ENCODE peak calls at places on chromosomes 3 and 15, in six cellular contexts. One of them, this sample, is unnamed.

GRCh38 chr3:54127499-54128056 is 5.2 kb downstream of the CACNA2D3 start:
- DNase-seq in hepatocyte: no peak
- DNase-seq in foreskin keratinocyte: no peak
- DNase-seq in fibroblast of lung: no peak
- DNase-seq in lung: peak; percentile 14
- DNase-seq in body of pancreas: no peak
- DNase-seq in this sample: no peak

GRCh38 chr3:150469031-150469930 is 61.2 kb downstream of the TSC22D2 start:
- DNase-seq in hepatocyte: peak; percentile 88
- DNase-seq in foreskin keratinocyte: peak; percentile 98
- DNase-seq in fibroblast of lung: peak; percentile 77
- DNase-seq in lung: no peak
- DNase-seq in body of pancreas: peak; percentile 49
- DNase-seq in this sample: no peak

GRCh38 chr3:112437146-112438022 is 61.9 kb downstream of the BTLA start:
- DNase-seq in hepatocyte: no peak
- DNase-seq in foreskin keratinocyte: no peak
- DNase-seq in fibroblast of lung: peak; percentile 57
- DNase-seq in lung: no peak
- DNase-seq in body of pancreas: no peak
- DNase-seq in this sample: no peak

GRCh38 chr15:57323806-57324589 is 52.3 kb upstream of the CGNL1 start:
- DNase-seq in hepatocyte: peak; percentile 83
- DNase-seq in foreskin keratinocyte: peak; percentile 76
- DNase-seq in fibroblast of lung: no peak
- DNase-seq in lung: peak; percentile 61
- DNase-seq in body of pancreas: no peak
- DNase-seq in this sample: no peak

GRCh38 chr3:12963869-12964712 is 109.1 kb downstream of the IQSEC1 start:
- DNase-seq in hepatocyte: no peak
- DNase-seq in foreskin keratinocyte: no peak
- DNase-seq in fibroblast of lung: peak; percentile 60
- DNase-seq in lung: no peak
- DNase-seq in body of pancreas: no peak
- DNase-seq in this sample: no peak

GRCh38 chr3:171168086-171168485 is 141.6 kb upstream of the SLC2A2 start:
- DNase-seq in hepatocyte: peak; percentile 59
- DNase-seq in foreskin keratinocyte: no peak
- DNase-seq in fibroblast of lung: no peak
- DNase-seq in lung: no peak
- DNase-seq in body of pancreas: peak; percentile 25
- DNase-seq in this sample: no peak

GRCh38 chr3:154656496-154656895 is 226.5 kb upstream of the GPR149 start:
- DNase-seq in hepatocyte: no peak
- DNase-seq in foreskin keratinocyte: no peak
- DNase-seq in fibroblast of lung: no peak
- DNase-seq in lung: no peak
- DNase-seq in body of pancreas: no peak
- DNase-seq in this sample: no peak

GRCh38 chr3:150348500-150348899 is 59.6 kb upstream of the TSC22D2 start:
- DNase-seq in hepatocyte: peak; percentile 62
- DNase-seq in foreskin keratinocyte: peak; percentile 97
- DNase-seq in fibroblast of lung: peak; percentile 86
- DNase-seq in lung: no peak
- DNase-seq in body of pancreas: no peak
- DNase-seq in this sample: no peak

GRCh38 chr15:41930221-41930866 is 36.5 kb upstream of the SPTBN5 start:
- DNase-seq in hepatocyte: peak; percentile 47
- DNase-seq in foreskin keratinocyte: peak; percentile 69
- DNase-seq in fibroblast of lung: peak; percentile 97
- DNase-seq in lung: peak; percentile 52
- DNase-seq in body of pancreas: no peak
- DNase-seq in this sample: no peak

GRCh38 chr3:163936557-163936956 is 1141.7 kb downstream of the SI start:
- DNase-seq in hepatocyte: no peak
- DNase-seq in foreskin keratinocyte: no peak
- DNase-seq in fibroblast of lung: no peak
- DNase-seq in lung: no peak
- DNase-seq in body of pancreas: no peak
- DNase-seq in this sample: no peak

GRCh38 chr3:8864570-8865350 is 95.3 kb upstream of the OXTR start:
- DNase-seq in hepatocyte: no peak
- DNase-seq in foreskin keratinocyte: no peak
- DNase-seq in fibroblast of lung: no peak
- DNase-seq in lung: no peak
- DNase-seq in body of pancreas: no peak
- DNase-seq in this sample: no peak

GRCh38 chr3:57161915-57162314 is 3.2 kb downstream of the IL17RD start:
- DNase-seq in hepatocyte: no peak
- DNase-seq in foreskin keratinocyte: no peak
- DNase-seq in fibroblast of lung: no peak
- DNase-seq in lung: no peak
- DNase-seq in body of pancreas: no peak
- DNase-seq in this sample: no peak

GRCh38 chr15:75231836-75232235 is 26.3 kb upstream of the GOLGA6C start:
- DNase-seq in hepatocyte: no peak
- DNase-seq in foreskin keratinocyte: no peak
- DNase-seq in fibroblast of lung: no peak
- DNase-seq in lung: no peak
- DNase-seq in body of pancreas: no peak
- DNase-seq in this sample: no peak

GRCh38 chr3:48897401-48898376 is 993 bp downstream of the SLC25A20 start:
- DNase-seq in hepatocyte: peak; percentile 36
- DNase-seq in foreskin keratinocyte: no peak
- DNase-seq in fibroblast of lung: peak; percentile 7
- DNase-seq in lung: no peak
- DNase-seq in body of pancreas: peak; percentile 21
- DNase-seq in this sample: no peak

GRCh38 chr15:36458406-36458805 is 121.0 kb upstream of the CDIN1 start:
- DNase-seq in hepatocyte: peak; percentile 8
- DNase-seq in foreskin keratinocyte: no peak
- DNase-seq in fibroblast of lung: peak; percentile 37
- DNase-seq in lung: no peak
- DNase-seq in body of pancreas: no peak
- DNase-seq in this sample: no peak

GRCh38 chr3:37183375-37183831 is 9.0 kb upstream of the LRRFIP2 start:
- DNase-seq in hepatocyte: no peak
- DNase-seq in foreskin keratinocyte: peak; percentile 99
- DNase-seq in fibroblast of lung: peak; percentile 95
- DNase-seq in lung: no peak
- DNase-seq in body of pancreas: no peak
- DNase-seq in this sample: no peak

GRCh38 chr3:140386357-140387100 is 291.3 kb upstream of the TRIM42 start:
- DNase-seq in hepatocyte: no peak
- DNase-seq in foreskin keratinocyte: no peak
- DNase-seq in fibroblast of lung: no peak
- DNase-seq in lung: no peak
- DNase-seq in body of pancreas: peak; percentile 41
- DNase-seq in this sample: peak; percentile 49

GRCh38 chr15:56978898-56979662 is 60.6 kb downstream of the TCF12 start:
- DNase-seq in hepatocyte: no peak
- DNase-seq in foreskin keratinocyte: peak; percentile 79
- DNase-seq in fibroblast of lung: peak; percentile 32
- DNase-seq in lung: no peak
- DNase-seq in body of pancreas: no peak
- DNase-seq in this sample: no peak

GRCh38 chr3:167876603-167877325 is 141.2 kb downstream of the SERPINI1 start:
- DNase-seq in hepatocyte: peak; percentile 15
- DNase-seq in foreskin keratinocyte: peak; percentile 46
- DNase-seq in fibroblast of lung: peak; percentile 84
- DNase-seq in lung: no peak
- DNase-seq in body of pancreas: no peak
- DNase-seq in this sample: no peak

GRCh38 chr15:45521596-45522167 is 873 bp downstream of the SLC30A4 start:
- DNase-seq in hepatocyte: peak; percentile 65
- DNase-seq in foreskin keratinocyte: no peak
- DNase-seq in fibroblast of lung: peak; percentile 14
- DNase-seq in lung: no peak
- DNase-seq in body of pancreas: no peak
- DNase-seq in this sample: no peak

GRCh38 chr15:70099966-70100494 is 2.3 kb upstream of the TLE3 start:
- DNase-seq in hepatocyte: peak; percentile 68
- DNase-seq in foreskin keratinocyte: no peak
- DNase-seq in fibroblast of lung: no peak
- DNase-seq in lung: no peak
- DNase-seq in body of pancreas: no peak
- DNase-seq in this sample: peak; percentile 32

GRCh38 chr3:119221779-119222320 is 18.8 kb downstream of the B4GALT4 start:
- DNase-seq in hepatocyte: no peak
- DNase-seq in foreskin keratinocyte: no peak
- DNase-seq in fibroblast of lung: no peak
- DNase-seq in lung: no peak
- DNase-seq in body of pancreas: no peak
- DNase-seq in this sample: no peak

GRCh38 chr15:82540055-82540983 is at the start of gene RPS17:
- DNase-seq in hepatocyte: peak; percentile 97
- DNase-seq in foreskin keratinocyte: peak; percentile 83
- DNase-seq in fibroblast of lung: peak; percentile 96
- DNase-seq in lung: peak; percentile 96
- DNase-seq in body of pancreas: peak; percentile 97
- DNase-seq in this sample: peak; percentile 97

GRCh38 chr3:69082805-69083204 is 1.9 kb upstream of the ARL6IP5 start:
- DNase-seq in hepatocyte: peak; percentile 68
- DNase-seq in foreskin keratinocyte: no peak
- DNase-seq in fibroblast of lung: peak; percentile 81
- DNase-seq in lung: peak; percentile 61
- DNase-seq in body of pancreas: no peak
- DNase-seq in this sample: peak; percentile 58

GRCh38 chr3:32837789-32838188 is 20.0 kb downstream of the TRIM71 start:
- DNase-seq in hepatocyte: no peak
- DNase-seq in foreskin keratinocyte: no peak
- DNase-seq in fibroblast of lung: no peak
- DNase-seq in lung: no peak
- DNase-seq in body of pancreas: no peak
- DNase-seq in this sample: no peak
- H3K4me1 ChIP-seq in hepatocyte: peaks cover 53% of the 10 kb centered on the region
- H3K4me1 ChIP-seq in foreskin keratinocyte: no peaks in the 10 kb centered on the region
- H3K4me1 ChIP-seq in fibroblast of lung: no peaks in the 10 kb centered on the region
- H3K4me1 ChIP-seq in lung: no peaks in the 10 kb centered on the region
- H3K4me1 ChIP-seq in body of pancreas: peaks cover 9% of the 10 kb centered on the region
- H3K4me1 ChIP-seq in this sample: no peaks in the 10 kb centered on the region

GRCh38 chr15:40926659-40927496 is 2.3 kb upstream of the DLL4 start:
- DNase-seq in hepatocyte: no peak
- DNase-seq in foreskin keratinocyte: no peak
- DNase-seq in fibroblast of lung: no peak
- DNase-seq in lung: no peak
- DNase-seq in body of pancreas: no peak
- DNase-seq in this sample: no peak

GRCh38 chr15:40928351-40928974 is 677 bp upstream of the DLL4 start:
- DNase-seq in hepatocyte: peak; percentile 60
- DNase-seq in foreskin keratinocyte: no peak
- DNase-seq in fibroblast of lung: no peak
- DNase-seq in lung: no peak
- DNase-seq in body of pancreas: no peak
- DNase-seq in this sample: no peak

GRCh38 chr15:40925863-40926658 is 3.1 kb upstream of the DLL4 start:
- DNase-seq in hepatocyte: peak; percentile 55
- DNase-seq in foreskin keratinocyte: no peak
- DNase-seq in fibroblast of lung: peak; percentile 31
- DNase-seq in lung: no peak
- DNase-seq in body of pancreas: no peak
- DNase-seq in this sample: no peak

GRCh38 chr15:40928975-40929729 is at the start of gene DLL4:
- DNase-seq in hepatocyte: peak; percentile 86
- DNase-seq in foreskin keratinocyte: no peak
- DNase-seq in fibroblast of lung: peak; percentile 52
- DNase-seq in lung: peak; percentile 78
- DNase-seq in body of pancreas: peak; percentile 38
- DNase-seq in this sample: peak; percentile 52

DNA sequence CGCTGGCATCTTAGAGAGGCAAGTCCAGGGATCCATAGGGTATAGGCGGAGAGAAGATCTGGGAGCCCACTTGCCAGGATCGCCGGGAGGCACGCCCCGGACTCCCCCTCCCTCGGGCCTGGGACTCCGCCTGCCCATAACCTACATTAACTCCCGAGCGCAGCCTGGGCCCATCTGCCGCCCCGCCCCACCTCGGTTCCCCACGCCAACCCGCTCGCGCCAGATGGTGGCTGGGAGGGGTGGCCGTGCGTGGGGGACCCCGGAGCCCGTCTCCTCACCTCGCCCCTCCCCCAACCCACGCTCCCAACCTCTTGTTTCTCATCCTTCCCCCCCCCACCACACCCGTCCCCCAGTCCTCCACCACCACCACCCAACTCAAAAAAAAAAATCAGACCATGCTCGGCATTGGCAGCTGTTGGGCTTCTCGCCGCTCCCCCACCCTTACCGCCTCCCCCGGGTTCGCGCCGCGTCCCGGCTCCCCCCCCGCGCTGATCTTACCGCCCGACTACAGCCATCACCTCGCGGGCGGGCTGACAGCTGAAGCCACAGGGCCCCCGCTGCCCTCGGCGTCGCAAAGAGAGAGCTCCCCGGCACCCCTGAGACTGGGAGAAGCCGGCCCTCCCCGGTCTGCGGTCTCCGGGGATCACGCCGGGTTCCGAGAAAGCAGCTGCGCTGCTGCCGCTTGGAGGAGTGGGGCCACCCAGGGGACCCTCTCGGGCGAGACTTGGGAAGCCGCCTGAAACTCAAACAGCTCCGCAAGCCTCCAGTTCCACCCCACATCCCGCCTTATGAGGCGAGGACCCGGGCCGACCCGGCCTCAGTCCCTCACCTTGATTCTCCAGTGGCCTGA is 1.4 kb upstream of the DLL4 start:
- DNase-seq in hepatocyte: no peak
- DNase-seq in foreskin keratinocyte: no peak
- DNase-seq in fibroblast of lung: no peak
- DNase-seq in lung: no peak
- DNase-seq in body of pancreas: no peak
- DNase-seq in this sample: no peak
- H3K27ac ChIP-seq in hepatocyte: no peak overlapping the region
- H3K27ac ChIP-seq in foreskin keratinocyte: no peak overlapping the region
- H3K27ac ChIP-seq in fibroblast of lung: no peak overlapping the region
- H3K27ac ChIP-seq in lung: no peak overlapping the region
- H3K27ac ChIP-seq in body of pancreas: no peak overlapping the region
- H3K27ac ChIP-seq in this sample: no peak overlapping the region

GRCh38 chr3:161270991-161271390 is 49.9 kb downstream of the NMD3 start:
- DNase-seq in hepatocyte: no peak
- DNase-seq in foreskin keratinocyte: no peak
- DNase-seq in fibroblast of lung: peak; percentile 44
- DNase-seq in lung: no peak
- DNase-seq in body of pancreas: no peak
- DNase-seq in this sample: peak; percentile 5
- H3K4me1 ChIP-seq in hepatocyte: peaks cover 8% of the 10 kb centered on the region
- H3K4me1 ChIP-seq in foreskin keratinocyte: peaks cover 9% of the 10 kb centered on the region
- H3K4me1 ChIP-seq in fibroblast of lung: peaks cover 8% of the 10 kb centered on the region
- H3K4me1 ChIP-seq in lung: peaks cover 2% of the 10 kb centered on the region
- H3K4me1 ChIP-seq in body of pancreas: peaks cover 11% of the 10 kb centered on the region
- H3K4me1 ChIP-seq in this sample: peaks cover 3% of the 10 kb centered on the region

GRCh38 chr3:28615071-28615470 is 266.4 kb upstream of the AZI2 start:
- DNase-seq in hepatocyte: no peak
- DNase-seq in foreskin keratinocyte: no peak
- DNase-seq in fibroblast of lung: no peak
- DNase-seq in lung: no peak
- DNase-seq in body of pancreas: no peak
- DNase-seq in this sample: no peak

GRCh38 chr3:28617821-28618220 is 269.2 kb upstream of the AZI2 start:
- DNase-seq in hepatocyte: no peak
- DNase-seq in foreskin keratinocyte: no peak
- DNase-seq in fibroblast of lung: no peak
- DNase-seq in lung: no peak
- DNase-seq in body of pancreas: no peak
- DNase-seq in this sample: no peak

GRCh38 chr3:28606283-28606682 is 257.7 kb upstream of the AZI2 start:
- DNase-seq in hepatocyte: no peak
- DNase-seq in foreskin keratinocyte: no peak
- DNase-seq in fibroblast of lung: no peak
- DNase-seq in lung: no peak
- DNase-seq in body of pancreas: no peak
- DNase-seq in this sample: no peak

GRCh38 chr3:28612232-28612631 is 263.6 kb upstream of the AZI2 start:
- DNase-seq in hepatocyte: no peak
- DNase-seq in foreskin keratinocyte: no peak
- DNase-seq in fibroblast of lung: no peak
- DNase-seq in lung: no peak
- DNase-seq in body of pancreas: no peak
- DNase-seq in this sample: no peak
- H3K27ac ChIP-seq in hepatocyte: no peak overlapping the region
- H3K27ac ChIP-seq in foreskin keratinocyte: no peak overlapping the region
- H3K27ac ChIP-seq in fibroblast of lung: no peak overlapping the region
- H3K27ac ChIP-seq in lung: no peak overlapping the region
- H3K27ac ChIP-seq in body of pancreas: no peak overlapping the region
- H3K27ac ChIP-seq in this sample: peak overlapping the region; percentile 25